ENCODE peak calls at places on chromosomes 11 and 22, in eight cellular contexts. X, C, H, M, T, I, K and L are unnamed samples.

GRCh38 chr11:36306888-36307287 is 10.8 kb downstream of the PRR5L start:
- DNase-seq in H (peak), X (peak), K (no peak), M (peak), T (no peak), C (no peak), I (no peak), L (no peak)

GRCh38 chr11:79794057-79794456 is 353.2 kb upstream of the TENM4 start:
- DNase-seq in I (no peak), C (no peak), M (no peak), T (no peak), H (no peak), K (no peak), X (no peak), L (no peak)

GRCh38 chr22:40334060-40334459 is 12.2 kb upstream of the ADSL start:
- DNase-seq in T (no peak), M (no peak), X (no peak), K (no peak), C (no peak), H (no peak), I (no peak), L (no peak)

GRCh38 chr11:19827399-19828135 is 114.9 kb downstream of the NAV2 start:
- DNase-seq in H (no peak), C (no peak), K (no peak), T (no peak), M (no peak), X (no peak), I (no peak), L (no peak)

GRCh38 chr22:23419151-23419550 is 160.9 kb downstream of the IGLL1 start:
- DNase-seq in C (no peak), M (no peak), H (no peak), T (no peak), I (no peak), K (no peak), X (no peak), L (no peak)

GRCh38 chr11:91981995-91982394 is 242.6 kb upstream of the FAT3 start:
- DNase-seq in H (peak), X (no peak), I (no peak), C (no peak), M (peak), T (no peak), K (peak), L (no peak)

GRCh38 chr11:37115963-37116362 is 517.9 kb upstream of the RAG2 start:
- DNase-seq in X (no peak), I (no peak), T (no peak), H (no peak), C (no peak), M (no peak), K (no peak), L (no peak)

GRCh38 chr11:120900642-120901041 is 123.3 kb upstream of the TBCEL start:
- DNase-seq in T (no peak), K (no peak), C (no peak), I (no peak), X (no peak), M (no peak), H (no peak), L (no peak)

GRCh38 chr11:2990617-2991476 is 1.3 kb downstream of the NAP1L4 start:
- DNase-seq in X (peak), M (peak), I (no peak), C (peak), H (no peak), K (peak), T (no peak), L (peak)

GRCh38 chr22:33000342-33001280 is 57.6 kb downstream of the SYN3 start:
- DNase-seq in M (peak), H (peak), T (peak), K (peak), I (peak), X (peak), C (peak), L (peak)

GRCh38 chr11:121163658-121164308 is 62.7 kb downstream of the TECTA start:
- DNase-seq in H (no peak), K (no peak), M (peak), T (no peak), I (no peak), C (no peak), X (no peak), L (no peak)